ENCODE peak calls at places on chromosome 21, in ten cellular contexts. One of them, this sample, is unnamed.

GRCh38 chr21:39006653-39007417 is 176.4 kb downstream of the PSMG1 start:
- DNase-seq in tibial nerve: peak
- DNase-seq in iPS DF 6.9: no peak
- DNase-seq in Karpas-422: no peak
- DNase-seq in upper lobe of right lung: peak
- DNase-seq in neural progenitor cell: no peak
- DNase-seq in PC-3: no peak
- DNase-seq in body of pancreas: peak
- DNase-seq in heart right ventricle: peak
- DNase-seq in GM23248: no peak
- DNase-seq in this sample: no peak

GRCh38 chr21:37767984-37768383 is 148.3 kb downstream of the KCNJ6 start:
- DNase-seq in heart right ventricle: no peak
- DNase-seq in body of pancreas: no peak
- DNase-seq in PC-3: peak
- DNase-seq in tibial nerve: no peak
- DNase-seq in neural progenitor cell: no peak
- DNase-seq in Karpas-422: no peak
- DNase-seq in iPS DF 6.9: no peak
- DNase-seq in upper lobe of right lung: no peak
- DNase-seq in GM23248: peak
- DNase-seq in this sample: no peak

GRCh38 chr21:44994581-44995171 is 54.8 kb downstream of the SLX9 start:
- DNase-seq in heart right ventricle: peak
- DNase-seq in upper lobe of right lung: no peak
- DNase-seq in iPS DF 6.9: no peak
- DNase-seq in body of pancreas: no peak
- DNase-seq in neural progenitor cell: no peak
- DNase-seq in GM23248: peak
- DNase-seq in PC-3: no peak
- DNase-seq in Karpas-422: no peak
- DNase-seq in tibial nerve: no peak
- DNase-seq in this sample: no peak

GRCh38 chr21:29091032-29091431 is 17.6 kb upstream of the CCT8 start:
- DNase-seq in neural progenitor cell: no peak
- DNase-seq in heart right ventricle: no peak
- DNase-seq in GM23248: peak
- DNase-seq in Karpas-422: no peak
- DNase-seq in upper lobe of right lung: no peak
- DNase-seq in PC-3: peak
- DNase-seq in tibial nerve: no peak
- DNase-seq in body of pancreas: no peak
- DNase-seq in iPS DF 6.9: no peak
- DNase-seq in this sample: peak

GRCh38 chr21:33441489-33442477 is 38.0 kb downstream of the TMEM50B start:
- DNase-seq in Karpas-422: peak
- DNase-seq in heart right ventricle: peak
- DNase-seq in GM23248: peak
- DNase-seq in PC-3: peak
- DNase-seq in iPS DF 6.9: no peak
- DNase-seq in upper lobe of right lung: no peak
- DNase-seq in body of pancreas: peak
- DNase-seq in neural progenitor cell: no peak
- DNase-seq in tibial nerve: no peak
- DNase-seq in this sample: peak

GRCh38 chr21:38938343-38938742 is 132.6 kb downstream of the ETS2 start:
- DNase-seq in Karpas-422: peak
- DNase-seq in tibial nerve: no peak
- DNase-seq in GM23248: peak
- DNase-seq in heart right ventricle: no peak
- DNase-seq in PC-3: no peak
- DNase-seq in neural progenitor cell: peak
- DNase-seq in iPS DF 6.9: peak
- DNase-seq in body of pancreas: no peak
- DNase-seq in upper lobe of right lung: no peak
- DNase-seq in this sample: peak

GRCh38 chr21:25456672-25457071 is 150.6 kb downstream of the MRPL39 start:
- DNase-seq in heart right ventricle: no peak
- DNase-seq in tibial nerve: no peak
- DNase-seq in Karpas-422: no peak
- DNase-seq in upper lobe of right lung: no peak
- DNase-seq in PC-3: peak
- DNase-seq in GM23248: no peak
- DNase-seq in body of pancreas: peak
- DNase-seq in iPS DF 6.9: no peak
- DNase-seq in neural progenitor cell: no peak
- DNase-seq in this sample: peak

GRCh38 chr21:46624050-46624449 is 11.4 kb upstream of the PRMT2 start:
- DNase-seq in tibial nerve: no peak
- DNase-seq in Karpas-422: no peak
- DNase-seq in body of pancreas: no peak
- DNase-seq in heart right ventricle: no peak
- DNase-seq in upper lobe of right lung: no peak
- DNase-seq in neural progenitor cell: no peak
- DNase-seq in iPS DF 6.9: no peak
- DNase-seq in GM23248: no peak
- DNase-seq in PC-3: no peak
- DNase-seq in this sample: no peak

GRCh38 chr21:45299864-45300785 is 12.4 kb upstream of the POFUT2 start:
- DNase-seq in body of pancreas: no peak
- DNase-seq in Karpas-422: no peak
- DNase-seq in heart right ventricle: peak
- DNase-seq in iPS DF 6.9: no peak
- DNase-seq in tibial nerve: no peak
- DNase-seq in GM23248: no peak
- DNase-seq in PC-3: no peak
- DNase-seq in upper lobe of right lung: peak
- DNase-seq in neural progenitor cell: no peak
- DNase-seq in this sample: peak

GRCh38 chr21:27024316-27024715 is 57.4 kb upstream of the ADAMTS5 start:
- DNase-seq in tibial nerve: no peak
- DNase-seq in upper lobe of right lung: no peak
- DNase-seq in heart right ventricle: no peak
- DNase-seq in neural progenitor cell: no peak
- DNase-seq in iPS DF 6.9: no peak
- DNase-seq in GM23248: peak
- DNase-seq in Karpas-422: no peak
- DNase-seq in body of pancreas: no peak
- DNase-seq in PC-3: no peak
- DNase-seq in this sample: peak

GRCh38 chr21:40602105-40602504 is 244.9 kb downstream of the DSCAM start:
- DNase-seq in neural progenitor cell: no peak
- DNase-seq in tibial nerve: no peak
- DNase-seq in Karpas-422: no peak
- DNase-seq in GM23248: no peak
- DNase-seq in heart right ventricle: peak
- DNase-seq in iPS DF 6.9: no peak
- DNase-seq in body of pancreas: no peak
- DNase-seq in upper lobe of right lung: no peak
- DNase-seq in PC-3: no peak
- DNase-seq in this sample: no peak

GRCh38 chr21:46483300-46484295 is 24.9 kb downstream of the DIP2A start:
- DNase-seq in iPS DF 6.9: no peak
- DNase-seq in upper lobe of right lung: no peak
- DNase-seq in heart right ventricle: peak
- DNase-seq in tibial nerve: no peak
- DNase-seq in body of pancreas: no peak
- DNase-seq in PC-3: no peak
- DNase-seq in GM23248: peak
- DNase-seq in Karpas-422: no peak
- DNase-seq in neural progenitor cell: no peak
- DNase-seq in this sample: no peak

GRCh38 chr21:32771134-32771523 is 426 bp downstream of the PAXBP1 start:
- DNase-seq in iPS DF 6.9: no peak
- DNase-seq in heart right ventricle: peak
- DNase-seq in body of pancreas: peak
- DNase-seq in GM23248: peak
- DNase-seq in upper lobe of right lung: peak
- DNase-seq in PC-3: peak
- DNase-seq in tibial nerve: peak
- DNase-seq in Karpas-422: peak
- DNase-seq in neural progenitor cell: peak
- DNase-seq in this sample: peak

GRCh38 chr21:42562258-42562657 is 48.6 kb downstream of the SLC37A1 start:
- DNase-seq in tibial nerve: no peak
- DNase-seq in iPS DF 6.9: no peak
- DNase-seq in Karpas-422: no peak
- DNase-seq in upper lobe of right lung: peak
- DNase-seq in body of pancreas: peak
- DNase-seq in heart right ventricle: no peak
- DNase-seq in neural progenitor cell: no peak
- DNase-seq in PC-3: no peak
- DNase-seq in GM23248: no peak
- DNase-seq in this sample: no peak

GRCh38 chr21:26776320-26777021 is 68.7 kb downstream of the ADAMTS1 start:
- DNase-seq in heart right ventricle: no peak
- DNase-seq in body of pancreas: no peak
- DNase-seq in Karpas-422: no peak
- DNase-seq in tibial nerve: no peak
- DNase-seq in GM23248: peak
- DNase-seq in iPS DF 6.9: no peak
- DNase-seq in PC-3: peak
- DNase-seq in neural progenitor cell: no peak
- DNase-seq in upper lobe of right lung: no peak
- DNase-seq in this sample: peak

GRCh38 chr21:34707876-34708325 is 39.1 kb downstream of the CLIC6 start:
- DNase-seq in PC-3: no peak
- DNase-seq in upper lobe of right lung: no peak
- DNase-seq in iPS DF 6.9: no peak
- DNase-seq in Karpas-422: no peak
- DNase-seq in heart right ventricle: no peak
- DNase-seq in neural progenitor cell: no peak
- DNase-seq in GM23248: no peak
- DNase-seq in body of pancreas: no peak
- DNase-seq in tibial nerve: no peak
- DNase-seq in this sample: no peak
- H3K27ac ChIP-seq in PC-3: no peak
- H3K27ac ChIP-seq in upper lobe of right lung: no peak
- H3K27ac ChIP-seq in iPS DF 6.9: no peak
- H3K27ac ChIP-seq in Karpas-422: no peak
- H3K27ac ChIP-seq in heart right ventricle: no peak
- H3K27ac ChIP-seq in neural progenitor cell: no peak
- H3K27ac ChIP-seq in GM23248: no peak
- H3K27ac ChIP-seq in body of pancreas: no peak
- H3K27ac ChIP-seq in tibial nerve: no peak
- H3K27ac ChIP-seq in this sample: no peak

GRCh38 chr21:35229290-35229689 is 180.2 kb upstream of the RUNX1 start:
- DNase-seq in upper lobe of right lung: no peak
- DNase-seq in body of pancreas: no peak
- DNase-seq in PC-3: no peak
- DNase-seq in tibial nerve: no peak
- DNase-seq in iPS DF 6.9: no peak
- DNase-seq in neural progenitor cell: no peak
- DNase-seq in heart right ventricle: no peak
- DNase-seq in Karpas-422: no peak
- DNase-seq in GM23248: no peak
- DNase-seq in this sample: no peak
- H3K4me3 ChIP-seq in upper lobe of right lung: no peak
- H3K4me3 ChIP-seq in body of pancreas: no peak
- H3K4me3 ChIP-seq in PC-3: no peak
- H3K4me3 ChIP-seq in tibial nerve: no peak
- H3K4me3 ChIP-seq in iPS DF 6.9: no peak
- H3K4me3 ChIP-seq in neural progenitor cell: no peak
- H3K4me3 ChIP-seq in heart right ventricle: no peak
- H3K4me3 ChIP-seq in Karpas-422: no peak
- H3K4me3 ChIP-seq in GM23248: no peak
- H3K4me3 ChIP-seq in this sample: no peak

GRCh38 chr21:43943512-43944110 is 68.5 kb upstream of the TRAPPC10 start:
- DNase-seq in PC-3: no peak
- DNase-seq in iPS DF 6.9: no peak
- DNase-seq in heart right ventricle: no peak
- DNase-seq in upper lobe of right lung: no peak
- DNase-seq in Karpas-422: no peak
- DNase-seq in GM23248: no peak
- DNase-seq in body of pancreas: no peak
- DNase-seq in tibial nerve: no peak
- DNase-seq in neural progenitor cell: no peak
- DNase-seq in this sample: no peak

GRCh38 chr21:43942201-43942600 is 69.9 kb upstream of the TRAPPC10 start:
- DNase-seq in iPS DF 6.9: no peak
- DNase-seq in tibial nerve: no peak
- DNase-seq in body of pancreas: no peak
- DNase-seq in heart right ventricle: no peak
- DNase-seq in neural progenitor cell: no peak
- DNase-seq in Karpas-422: no peak
- DNase-seq in GM23248: no peak
- DNase-seq in upper lobe of right lung: no peak
- DNase-seq in PC-3: no peak
- DNase-seq in this sample: no peak

GRCh38 chr21:43942621-43943020 is 69.5 kb upstream of the TRAPPC10 start:
- DNase-seq in body of pancreas: no peak
- DNase-seq in upper lobe of right lung: no peak
- DNase-seq in neural progenitor cell: no peak
- DNase-seq in Karpas-422: no peak
- DNase-seq in heart right ventricle: no peak
- DNase-seq in tibial nerve: no peak
- DNase-seq in GM23248: no peak
- DNase-seq in PC-3: no peak
- DNase-seq in iPS DF 6.9: no peak
- DNase-seq in this sample: no peak

GRCh38 chr21:43944757-43945156 is 67.4 kb upstream of the TRAPPC10 start:
- DNase-seq in body of pancreas: no peak
- DNase-seq in upper lobe of right lung: peak
- DNase-seq in PC-3: no peak
- DNase-seq in heart right ventricle: no peak
- DNase-seq in neural progenitor cell: no peak
- DNase-seq in tibial nerve: no peak
- DNase-seq in GM23248: no peak
- DNase-seq in Karpas-422: no peak
- DNase-seq in iPS DF 6.9: no peak
- DNase-seq in this sample: no peak

DNA sequence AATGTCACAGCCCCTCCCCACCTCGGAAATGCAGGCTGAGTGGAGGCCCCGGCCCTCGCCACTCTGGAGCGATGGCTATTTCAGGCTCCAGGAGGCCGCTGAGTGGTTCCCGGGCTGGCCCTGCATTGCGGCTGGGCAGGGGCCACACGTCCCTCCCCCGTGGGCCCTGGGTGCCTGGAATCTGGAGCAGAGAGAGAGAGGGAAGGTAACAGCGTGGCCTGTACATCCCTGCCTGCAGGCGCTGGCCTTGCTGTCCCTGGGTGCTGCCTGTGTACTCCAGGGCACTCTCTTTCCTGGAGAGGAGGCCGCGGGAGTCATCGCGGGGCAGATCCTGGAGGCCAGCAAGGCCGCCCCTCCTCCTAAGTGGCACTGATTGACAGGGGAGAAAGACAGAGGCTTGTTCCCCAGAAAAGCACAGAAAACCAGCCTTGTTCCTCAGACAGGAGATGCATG is 67.9 kb upstream of the TRAPPC10 start:
- DNase-seq in upper lobe of right lung: no peak
- DNase-seq in Karpas-422: no peak
- DNase-seq in tibial nerve: no peak
- DNase-seq in heart right ventricle: no peak
- DNase-seq in iPS DF 6.9: no peak
- DNase-seq in GM23248: no peak
- DNase-seq in neural progenitor cell: peak
- DNase-seq in PC-3: no peak
- DNase-seq in body of pancreas: no peak
- DNase-seq in this sample: no peak
- H3K27ac ChIP-seq in upper lobe of right lung: no peak
- H3K27ac ChIP-seq in Karpas-422: no peak
- H3K27ac ChIP-seq in tibial nerve: no peak
- H3K27ac ChIP-seq in heart right ventricle: no peak
- H3K27ac ChIP-seq in iPS DF 6.9: no peak
- H3K27ac ChIP-seq in GM23248: no peak
- H3K27ac ChIP-seq in neural progenitor cell: no peak
- H3K27ac ChIP-seq in PC-3: no peak
- H3K27ac ChIP-seq in body of pancreas: no peak
- H3K27ac ChIP-seq in this sample: no peak

GRCh38 chr21:36567216-36567917 is 87.4 kb upstream of the CLDN14 start:
- DNase-seq in neural progenitor cell: no peak
- DNase-seq in GM23248: no peak
- DNase-seq in upper lobe of right lung: no peak
- DNase-seq in heart right ventricle: no peak
- DNase-seq in Karpas-422: no peak
- DNase-seq in tibial nerve: no peak
- DNase-seq in PC-3: no peak
- DNase-seq in iPS DF 6.9: no peak
- DNase-seq in body of pancreas: no peak
- DNase-seq in this sample: no peak
- H3K4me3 ChIP-seq in neural progenitor cell: no peak
- H3K4me3 ChIP-seq in GM23248: no peak
- H3K4me3 ChIP-seq in upper lobe of right lung: no peak
- H3K4me3 ChIP-seq in heart right ventricle: no peak
- H3K4me3 ChIP-seq in Karpas-422: no peak
- H3K4me3 ChIP-seq in tibial nerve: no peak
- H3K4me3 ChIP-seq in PC-3: no peak
- H3K4me3 ChIP-seq in iPS DF 6.9: no peak
- H3K4me3 ChIP-seq in body of pancreas: no peak
- H3K4me3 ChIP-seq in this sample: no peak